ENCODE peak calls at places on chromosomes 6 and 20, in five cellular contexts. One of them, this sample, is unnamed.

GRCh38 chr20:50061151-50062005 is 51.6 kb downstream of the UBE2V1 start:
- DNase-seq in AG10803: no peak
- DNase-seq in retina: no peak
- DNase-seq in cardiac muscle cell: no peak
- DNase-seq in effector memory CD8-positive, alpha-beta T cell: no peak
- DNase-seq in this sample: no peak

GRCh38 chr6:169932491-169932890 is 181.1 kb downstream of the ERMARD start:
- DNase-seq in AG10803: no peak
- DNase-seq in retina: peak; percentile 46
- DNase-seq in cardiac muscle cell: no peak
- DNase-seq in effector memory CD8-positive, alpha-beta T cell: no peak
- DNase-seq in this sample: no peak

GRCh38 chr6:126172151-126172550 is 167.8 kb upstream of the CENPW start:
- DNase-seq in AG10803: no peak
- DNase-seq in retina: no peak
- DNase-seq in cardiac muscle cell: no peak
- DNase-seq in effector memory CD8-positive, alpha-beta T cell: no peak
- DNase-seq in this sample: no peak

GRCh38 chr20:58420798-58421496 is 31.9 kb downstream of the VAPB start:
- DNase-seq in AG10803: peak; percentile 62
- DNase-seq in retina: no peak
- DNase-seq in cardiac muscle cell: no peak
- DNase-seq in effector memory CD8-positive, alpha-beta T cell: no peak
- DNase-seq in this sample: no peak

GRCh38 chr20:6595704-6596103 is 171.8 kb upstream of the BMP2 start:
- DNase-seq in AG10803: peak; percentile 13
- DNase-seq in retina: no peak
- DNase-seq in cardiac muscle cell: peak; percentile 35
- DNase-seq in effector memory CD8-positive, alpha-beta T cell: no peak
- DNase-seq in this sample: no peak

GRCh38 chr6:145213614-145214013 is 521.7 kb downstream of the EPM2A start:
- DNase-seq in AG10803: no peak
- DNase-seq in retina: no peak
- DNase-seq in cardiac muscle cell: no peak
- DNase-seq in effector memory CD8-positive, alpha-beta T cell: no peak
- DNase-seq in this sample: no peak

GRCh38 chr6:147285087-147285855 is 81.1 kb downstream of the STXBP5 start:
- DNase-seq in AG10803: peak; percentile 64
- DNase-seq in retina: peak; percentile 6
- DNase-seq in cardiac muscle cell: peak; percentile 50
- DNase-seq in effector memory CD8-positive, alpha-beta T cell: no peak
- DNase-seq in this sample: no peak

GRCh38 chr20:50850721-50851286 is 55.9 kb downstream of the BCAS4 start:
- DNase-seq in AG10803: no peak
- DNase-seq in retina: no peak
- DNase-seq in cardiac muscle cell: no peak
- DNase-seq in effector memory CD8-positive, alpha-beta T cell: no peak
- DNase-seq in this sample: no peak

GRCh38 chr20:21511485-21511849 is 2.4 kb downstream of the NKX2-2 start:
- DNase-seq in AG10803: no peak
- DNase-seq in retina: no peak
- DNase-seq in cardiac muscle cell: no peak
- DNase-seq in effector memory CD8-positive, alpha-beta T cell: no peak
- DNase-seq in this sample: no peak

GRCh38 chr6:33737267-33738026 is 9.3 kb downstream of the IP6K3 start:
- DNase-seq in AG10803: no peak
- DNase-seq in retina: no peak
- DNase-seq in cardiac muscle cell: no peak
- DNase-seq in effector memory CD8-positive, alpha-beta T cell: no peak
- DNase-seq in this sample: no peak

GRCh38 chr6:77401231-77401630 is 62.1 kb downstream of the HTR1B start:
- DNase-seq in AG10803: no peak
- DNase-seq in retina: no peak
- DNase-seq in cardiac muscle cell: no peak
- DNase-seq in effector memory CD8-positive, alpha-beta T cell: no peak
- DNase-seq in this sample: no peak

GRCh38 chr20:35956616-35957015 is 2.3 kb upstream of the SCAND1 start:
- DNase-seq in AG10803: no peak
- DNase-seq in retina: no peak
- DNase-seq in cardiac muscle cell: no peak
- DNase-seq in effector memory CD8-positive, alpha-beta T cell: no peak
- DNase-seq in this sample: no peak